ENCODE peak calls at places on chromosome 21, in four cellular contexts. W, B, L and I are unnamed samples.

GRCh38 chr21:44846485-44847260 is 26.8 kb downstream of the PTTG1IP start:
- DNase-seq in W (no peak), B (no peak), L (peak), I (peak)

GRCh38 chr21:38773108-38774061 is 32.3 kb upstream of the ETS2 start:
- DNase-seq in W (peak), B (no peak), L (no peak), I (peak)

GRCh38 chr21:37554661-37555379 is 188.2 kb downstream of the DYRK1A start:
- DNase-seq in W (no peak), B (no peak), L (no peak), I (no peak)

GRCh38 chr21:24369751-24370150 is 1237.5 kb downstream of the MRPL39 start:
- DNase-seq in W (no peak), B (no peak), L (no peak), I (no peak)

GRCh38 chr21:23644768-23645167 is 1962.5 kb downstream of the MRPL39 start:
- DNase-seq in W (no peak), B (no peak), L (no peak), I (no peak)

GRCh38 chr21:27526451-27526850 is 559.6 kb upstream of the ADAMTS5 start:
- DNase-seq in W (no peak), B (no peak), L (no peak), I (no peak)

GRCh38 chr21:33300701-33301631 is 23.8 kb upstream of the IFNAR1 start:
- DNase-seq in W (no peak), B (peak), L (no peak), I (no peak)

GRCh38 chr21:30206551-30207251 is 9.2 kb downstream of the CLDN8 start:
- DNase-seq in W (peak), B (no peak), L (no peak), I (peak)

GRCh38 chr21:26170471-26171309 is at the start of gene APP:
- DNase-seq in W (peak), B (no peak), L (peak), I (peak)

GRCh38 chr21:41656946-41657525 is 109.8 kb downstream of the RIPK4 start:
- DNase-seq in W (no peak), B (no peak), L (no peak), I (no peak)

GRCh38 chr21:43690346-43690745 is 28.6 kb upstream of the PDXK start:
- DNase-seq in W (no peak), B (no peak), L (no peak), I (no peak)

GRCh38 chr21:45053561-45053960 is 20.8 kb upstream of the ADARB1 start:
- DNase-seq in W (no peak), B (no peak), L (no peak), I (no peak)

DNA sequence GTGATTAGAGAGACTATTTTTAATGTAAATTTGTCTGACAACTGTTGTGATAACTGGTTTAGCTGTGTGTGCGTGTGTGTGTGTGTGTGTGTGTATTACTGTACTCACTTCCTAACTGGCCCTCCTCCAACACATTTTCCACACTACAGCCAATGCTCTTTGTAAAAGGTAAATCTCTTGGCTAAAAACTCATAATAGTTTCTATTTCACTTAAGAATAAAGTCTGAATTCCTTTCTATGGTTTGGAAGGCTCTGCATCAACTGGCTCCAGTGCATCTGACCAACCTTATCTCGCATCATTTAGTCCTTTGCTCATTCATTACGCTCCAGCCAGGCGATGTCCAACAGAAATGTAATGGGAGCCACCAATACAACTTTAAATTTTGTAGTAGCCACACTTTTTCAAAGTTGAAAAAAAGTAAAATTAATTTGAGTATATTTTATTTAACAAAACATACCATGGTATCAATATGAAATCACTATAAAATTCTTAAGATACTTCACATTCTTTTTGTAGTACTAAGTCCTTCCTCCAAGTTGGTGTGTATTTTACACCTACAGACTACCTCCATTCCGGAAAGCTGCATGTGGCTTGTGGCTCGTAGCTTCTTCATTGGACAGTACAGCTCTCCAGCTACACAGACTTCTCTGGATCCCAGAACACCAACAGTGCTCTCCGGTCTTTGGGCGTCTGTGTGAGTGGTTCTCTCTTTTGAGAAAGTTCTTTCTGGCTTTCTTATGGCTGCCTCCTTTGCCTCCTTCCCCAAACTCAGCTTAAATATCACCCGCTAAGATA is 68.9 kb downstream of the NRIP1 start:
- DNase-seq in W (no peak), B (no peak), L (no peak), I (no peak)
- H3K27ac ChIP-seq in W (no peak), B (no peak), L (no peak), I (no peak)

GRCh38 chr21:46108827-46109226 is 10.9 kb downstream of the COL6A2 start:
- DNase-seq in W (no peak), B (no peak), L (peak), I (no peak)

GRCh38 chr21:46111193-46111571 is 13.3 kb downstream of the COL6A2 start:
- DNase-seq in W (no peak), B (no peak), L (peak), I (no peak)

GRCh38 chr21:46111857-46112730 is 14.2 kb downstream of the COL6A2 start:
- DNase-seq in W (no peak), B (no peak), L (peak), I (no peak)

GRCh38 chr21:46109251-46110221 is 11.6 kb downstream of the COL6A2 start:
- DNase-seq in W (no peak), B (no peak), L (peak), I (no peak)

GRCh38 chr21:46110499-46111192 is 12.7 kb downstream of the COL6A2 start:
- DNase-seq in W (no peak), B (no peak), L (peak), I (no peak)
- TF ChIP-seq CTCF in W (no peak), B (no peak), L (no peak), I (no peak)

GRCh38 chr21:34962586-34963222 is 86.4 kb downstream of the RUNX1 start:
- DNase-seq in W (no peak), B (no peak), L (no peak), I (no peak)
- H3K27ac ChIP-seq in W (no peak), B (no peak), L (no peak), I (no peak)

GRCh38 chr21:18951291-18952038 is 547.9 kb upstream of the TMPRSS15 start:
- DNase-seq in W (no peak), B (peak), L (no peak), I (no peak)
- TF ChIP-seq CTCF in W (peak), B (peak), L (no peak), I (peak)